ENCODE peak calls at places on chromosomes 11 and 22, in seven cellular contexts. Y, G, X, A, H, P and K are unnamed samples.

GRCh38 chr11:19920982-19921381 is 208.3 kb downstream of the NAV2 start:
- DNase-seq in P (no peak), G (no peak), A (no peak), Y (no peak), X (no peak), H (no peak), K (no peak)

GRCh38 chr22:43441751-43442150 is 29.9 kb downstream of the MPPED1 start:
- DNase-seq in P (no peak), X (no peak), Y (no peak), A (peak), H (no peak), G (no peak), K (no peak)

GRCh38 chr11:100930185-100930778 is 199.3 kb downstream of the PGR start:
- DNase-seq in G (peak), P (peak), X (peak), Y (peak), H (no peak), A (no peak), K (peak)

GRCh38 chr11:78339945-78340344 is 77.7 kb downstream of the GAB2 start:
- DNase-seq in G (no peak), X (no peak), A (no peak), P (no peak), H (no peak), Y (no peak), K (no peak)

GRCh38 chr11:128463975-128464374 is 123.4 kb downstream of the ETS1 start:
- DNase-seq in G (no peak), P (no peak), X (no peak), A (no peak), H (no peak), Y (no peak), K (peak)

GRCh38 chr11:118521892-118522311 is 5.4 kb upstream of the TTC36 start:
- DNase-seq in Y (no peak), P (no peak), A (no peak), G (no peak), X (no peak), H (no peak), K (no peak)

GRCh38 chr22:41910599-41911291 is 4.1 kb downstream of the SHISA8 start:
- DNase-seq in H (no peak), A (no peak), X (no peak), G (no peak), P (no peak), Y (no peak), K (no peak)

GRCh38 chr22:27128461-27129080 is 471.2 kb downstream of the MIAT start:
- DNase-seq in A (no peak), P (no peak), Y (no peak), H (no peak), X (no peak), G (no peak), K (no peak)

GRCh38 chr11:119254239-119254638 is 48.1 kb downstream of the CBL start:
- DNase-seq in P (no peak), A (no peak), X (no peak), Y (no peak), H (no peak), G (no peak), K (no peak)

GRCh38 chr11:46127150-46127638 is 5.9 kb upstream of the PHF21A start:
- DNase-seq in Y (no peak), P (peak), G (peak), X (peak), A (no peak), H (no peak), K (peak)

GRCh38 chr22:43152355-43153071 is 1.2 kb downstream of the TSPO start:
- DNase-seq in Y (no peak), P (no peak), G (peak), H (peak), X (peak), A (no peak), K (peak)

DNA sequence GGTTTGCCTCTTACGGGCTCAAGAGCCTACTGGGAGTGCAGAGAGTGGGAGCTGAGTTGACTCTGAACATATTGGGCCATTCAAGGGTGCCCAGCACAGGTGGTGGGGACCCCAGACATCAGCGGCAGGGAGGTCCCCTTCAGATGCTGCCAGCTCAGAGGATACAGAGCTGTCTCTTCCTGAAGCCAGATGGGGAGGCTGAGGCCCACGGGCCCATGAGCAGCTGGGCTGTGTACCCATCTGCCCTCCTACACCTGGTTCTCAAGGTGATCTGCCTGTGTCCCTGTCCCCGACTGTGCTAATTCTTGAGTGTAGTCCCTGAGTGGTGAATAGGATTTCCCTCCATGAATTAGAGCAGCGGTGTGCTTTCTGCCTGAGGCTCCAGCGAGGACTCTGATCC is 76.3 kb downstream of the MICAL2 start:
- DNase-seq in H (no peak), X (no peak), P (no peak), G (no peak), A (no peak), Y (no peak), K (no peak)
- H3K23ac ChIP-seq in H (no peak), X (no peak), P (no peak), G (no peak), A (no peak), Y (peak), K (peak)

GRCh38 chr11:13475091-13475490 is 12.1 kb upstream of the BTBD10 start:
- DNase-seq in X (no peak), Y (no peak), P (no peak), A (no peak), G (no peak), H (no peak), K (no peak)

GRCh38 chr11:13480198-13480597 is 15.6 kb downstream of the PTH start:
- DNase-seq in H (no peak), A (no peak), P (no peak), Y (no peak), X (no peak), G (no peak), K (no peak)

GRCh38 chr11:13479688-13480087 is 16.1 kb downstream of the PTH start:
- DNase-seq in G (no peak), A (no peak), H (no peak), X (no peak), P (no peak), Y (no peak), K (no peak)
- H3K23ac ChIP-seq in G (no peak), A (no peak), H (no peak), X (no peak), P (no peak), Y (no peak), K (no peak)

GRCh38 chr11:50072226-50073112 is 39.8 kb downstream of the OR4C45 start:
- DNase-seq in P (no peak), G (no peak), A (no peak), H (no peak), X (no peak), Y (no peak), K (no peak)

GRCh38 chr11:50073113-50074105 is 40.7 kb downstream of the OR4C45 start:
- DNase-seq in H (no peak), G (no peak), A (no peak), X (no peak), Y (no peak), P (no peak), K (no peak)

GRCh38 chr11:50070389-50070788 is 37.7 kb downstream of the OR4C45 start:
- DNase-seq in H (no peak), P (no peak), Y (no peak), X (no peak), G (no peak), A (no peak), K (no peak)

GRCh38 chr11:50074161-50074560 is 41.5 kb downstream of the OR4C45 start:
- DNase-seq in Y (no peak), P (no peak), X (no peak), G (no peak), H (no peak), A (no peak), K (no peak)

DNA sequence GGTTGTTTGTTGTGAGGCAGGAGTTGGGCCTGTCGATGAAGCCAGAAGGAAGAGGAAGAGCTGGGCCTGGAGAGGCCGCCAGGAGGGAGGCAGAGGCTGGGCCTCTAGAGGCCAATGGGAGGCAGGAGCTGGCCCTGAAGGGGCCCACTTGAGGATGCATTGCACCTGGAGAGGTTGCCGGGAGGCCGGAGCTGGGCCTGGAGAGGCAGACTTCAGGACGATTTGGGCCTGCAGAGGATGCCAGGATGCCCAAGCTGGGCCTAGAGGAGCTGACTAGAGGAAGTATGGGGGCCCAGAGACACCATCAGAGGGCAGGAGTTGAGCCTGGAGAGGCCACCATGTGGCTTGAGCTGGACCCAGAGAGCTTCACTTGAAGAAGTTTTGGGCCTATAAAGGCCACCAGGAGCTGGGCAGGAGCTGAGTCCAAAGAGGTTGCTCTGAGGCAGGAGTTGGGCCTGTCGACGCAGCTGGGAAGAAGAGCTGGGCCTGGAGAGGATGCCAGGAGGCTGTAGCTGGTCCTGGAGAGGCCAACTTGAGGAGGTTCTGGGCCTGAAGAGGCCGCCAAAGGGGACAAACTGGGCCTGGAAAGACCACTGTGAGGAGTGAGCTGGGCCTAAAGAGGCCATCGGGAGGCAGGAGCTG is 39.0 kb downstream of the OR4C45 start:
- DNase-seq in H (no peak), P (no peak), G (no peak), X (no peak), A (no peak), Y (no peak), K (no peak)
- H3K23ac ChIP-seq in H (no peak), P (no peak), G (no peak), X (no peak), A (no peak), Y (no peak), K (no peak)

GRCh38 chr11:66677599-66678375 is at the start of gene RBM4B:
- DNase-seq in P (peak), H (peak), A (peak), G (peak), X (peak), Y (peak), K (peak)

GRCh38 chr11:66684635-66685034 is 6.9 kb upstream of the RBM4B start:
- DNase-seq in P (no peak), A (no peak), Y (no peak), X (no peak), G (no peak), H (no peak), K (no peak)

GRCh38 chr11:66676931-66677598 is 622 bp downstream of the RBM4B start:
- DNase-seq in A (no peak), G (no peak), Y (no peak), P (no peak), H (no peak), X (peak), K (peak)

GRCh38 chr11:66683877-66684276 is 6.2 kb upstream of the RBM4B start:
- DNase-seq in P (no peak), Y (no peak), H (no peak), A (no peak), G (no peak), X (no peak), K (no peak)

GRCh38 chr11:66680966-66681645 is 3.4 kb upstream of the RBM4B start:
- DNase-seq in G (no peak), P (no peak), X (no peak), Y (no peak), H (no peak), A (no peak), K (no peak)
- H3K23ac ChIP-seq in G (no peak), P (no peak), X (no peak), Y (no peak), H (no peak), A (no peak), K (no peak)

GRCh38 chr11:112293614-112294013 is 33.0 kb upstream of the PLET1 start:
- DNase-seq in A (no peak), H (no peak), G (no peak), Y (no peak), X (no peak), P (no peak), K (no peak)
- H3K23ac ChIP-seq in A (no peak), H (no peak), G (no peak), Y (no peak), X (no peak), P (no peak), K (peak)

DNA sequence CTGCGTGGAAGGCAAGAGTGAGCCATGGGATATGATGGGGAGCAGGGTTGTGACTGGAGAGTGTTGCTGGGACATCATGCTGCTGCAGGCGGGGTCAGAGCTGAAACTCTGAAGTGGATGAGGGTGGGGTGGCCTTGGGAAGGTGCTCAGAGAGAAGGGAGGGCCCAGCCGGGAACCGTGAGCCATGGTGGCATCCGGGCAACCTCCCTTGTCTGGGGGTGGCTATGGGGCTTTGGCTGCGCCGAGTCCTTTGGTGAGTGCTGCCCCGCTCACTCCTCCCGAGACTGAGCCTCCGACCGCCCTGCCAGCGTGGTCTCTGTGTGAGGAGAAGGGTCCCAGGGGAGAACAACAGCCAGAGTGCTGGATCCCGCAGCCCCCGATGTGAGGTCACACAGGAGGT is 632.0 kb downstream of the BRD1 start:
- DNase-seq in X (no peak), P (no peak), G (no peak), A (no peak), Y (no peak), H (no peak), K (no peak)
- H3K23ac ChIP-seq in X (no peak), P (no peak), G (no peak), A (no peak), Y (peak), H (no peak), K (no peak)

DNA sequence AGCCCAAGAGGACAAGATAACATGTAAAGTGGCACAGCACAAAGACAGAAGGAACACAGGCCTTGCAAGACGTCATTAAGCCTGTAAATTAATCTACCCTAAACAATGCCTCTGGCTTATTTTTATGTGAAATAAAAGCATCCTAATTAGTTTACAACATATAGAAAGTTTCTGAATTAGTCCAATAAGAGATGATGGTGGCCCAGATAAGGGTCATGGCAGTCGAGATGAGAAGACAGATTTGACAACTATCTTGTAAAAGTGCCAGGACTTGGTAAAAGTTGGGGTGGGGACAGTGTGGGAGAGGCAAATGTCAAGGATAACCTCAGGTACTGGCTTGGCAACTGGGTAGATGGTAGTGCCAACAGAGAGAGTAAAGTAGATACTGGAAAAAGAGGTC is 13.6 kb downstream of the XRRA1 start:
- DNase-seq in A (no peak), G (no peak), P (no peak), H (no peak), X (no peak), Y (no peak), K (no peak)
- H3K23ac ChIP-seq in A (no peak), G (no peak), P (no peak), H (no peak), X (no peak), Y (no peak), K (no peak)

GRCh38 chr22:22579869-22580604 is 21.0 kb upstream of the PRAME start:
- DNase-seq in X (no peak), A (no peak), G (no peak), Y (no peak), H (no peak), P (no peak), K (no peak)
- H3K23ac ChIP-seq in X (no peak), A (no peak), G (no peak), Y (peak), H (no peak), P (no peak), K (no peak)

GRCh38 chr22:17102297-17102667 is 17.5 kb downstream of the IL17RA start:
- DNase-seq in A (no peak), Y (no peak), X (no peak), G (no peak), H (no peak), P (no peak), K (no peak)

GRCh38 chr22:17103351-17103750 is 17.8 kb downstream of the TMEM121B start:
- DNase-seq in X (no peak), Y (no peak), A (no peak), P (no peak), H (no peak), G (no peak), K (no peak)

GRCh38 chr22:17104336-17104935 is 16.7 kb downstream of the TMEM121B start:
- DNase-seq in Y (no peak), G (no peak), P (no peak), H (no peak), A (no peak), X (no peak), K (no peak)

GRCh38 chr22:17100621-17101020 is 15.8 kb downstream of the IL17RA start:
- DNase-seq in P (no peak), H (no peak), Y (no peak), G (no peak), A (no peak), X (no peak), K (no peak)

GRCh38 chr22:17101475-17102296 is 16.9 kb downstream of the IL17RA start:
- DNase-seq in P (no peak), G (no peak), X (no peak), A (no peak), Y (no peak), H (no peak), K (no peak)
- H3K23ac ChIP-seq in P (no peak), G (no peak), X (no peak), A (no peak), Y (no peak), H (no peak), K (no peak)

DNA sequence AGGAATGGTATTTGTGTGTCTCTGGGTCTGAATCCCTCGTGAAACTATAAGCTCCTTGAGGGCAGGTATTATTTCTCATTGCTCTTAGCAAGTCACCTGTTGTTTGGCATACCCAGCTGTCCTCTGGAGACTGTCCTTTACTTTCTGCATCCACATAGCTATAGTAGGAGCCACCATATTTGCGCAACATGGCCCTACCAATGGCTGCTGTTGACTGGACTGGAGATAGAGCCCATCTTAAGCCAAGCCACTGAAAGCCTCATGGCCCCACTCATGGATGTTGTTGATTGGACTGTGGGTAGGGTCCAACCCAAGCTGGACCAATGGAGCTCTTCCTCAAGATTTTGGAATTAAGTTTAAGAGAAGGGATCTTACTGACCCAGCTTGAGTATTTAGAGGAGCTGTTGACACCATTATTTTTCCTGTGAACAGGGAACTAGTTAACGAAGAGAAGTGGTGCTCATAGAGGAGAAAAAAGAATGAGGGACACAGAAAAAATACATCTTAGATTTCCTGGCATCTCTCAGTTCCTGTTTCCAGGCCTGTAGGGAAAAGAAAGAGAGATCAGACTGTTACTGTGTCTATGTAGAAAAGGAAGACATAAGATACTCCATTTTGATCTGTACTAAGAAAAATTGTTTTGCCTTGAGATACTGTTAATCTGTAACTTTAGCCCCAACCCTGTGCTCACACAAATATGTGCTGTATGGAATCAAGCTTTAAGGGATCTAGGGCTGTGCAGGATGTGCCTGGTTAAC is 47.2 kb downstream of the LRRC74B start:
- DNase-seq in X (no peak), G (no peak), H (peak), Y (no peak), A (no peak), P (no peak), K (no peak)
- H3K23ac ChIP-seq in X (no peak), G (no peak), H (no peak), Y (no peak), A (no peak), P (no peak), K (no peak)